ENCODE peak calls at places on chromosome 10, in five cellular contexts. L, E, I, Q and Z are unnamed samples.

GRCh38 chr10:36640626-36641025 is 484.8 kb upstream of the ANKRD30A start:
- DNase-seq in L (no peak), E (no peak), I (peak), Q (no peak), Z (no peak)

GRCh38 chr10:128867819-128868218 is 599.2 kb upstream of the MGMT start:
- DNase-seq in L (no peak), E (no peak), I (no peak), Q (no peak), Z (no peak)

GRCh38 chr10:12194752-12195271 is 879 bp downstream of the NUDT5 start:
- DNase-seq in L (peak), E (peak), I (peak), Q (peak), Z (peak)

GRCh38 chr10:15182541-15183207 is 14.2 kb upstream of the NMT2 start:
- DNase-seq in L (peak), E (no peak), I (peak), Q (no peak), Z (no peak)

GRCh38 chr10:31288961-31289360 is 30.1 kb upstream of the ZEB1 start:
- DNase-seq in L (no peak), E (no peak), I (peak), Q (no peak), Z (no peak)

GRCh38 chr10:34479520-34480179 is 335.4 kb downstream of the PARD3 start:
- DNase-seq in L (peak), E (no peak), I (no peak), Q (no peak), Z (no peak)

GRCh38 chr10:94500063-94500462 is 45.5 kb upstream of the HELLS start:
- DNase-seq in L (peak), E (no peak), I (peak), Q (no peak), Z (peak)

GRCh38 chr10:58360412-58361004 is 24.7 kb upstream of the TFAM start:
- DNase-seq in L (no peak), E (no peak), I (peak), Q (no peak), Z (no peak)

GRCh38 chr10:123375738-123376137 is 221.5 kb downstream of the BUB3 start:
- DNase-seq in L (no peak), E (no peak), I (no peak), Q (no peak), Z (no peak)

GRCh38 chr10:13792011-13792410 is 205.2 kb downstream of the PRPF18 start:
- DNase-seq in L (no peak), E (no peak), I (no peak), Q (peak), Z (no peak)

GRCh38 chr10:13794982-13795381 is 208.2 kb downstream of the PRPF18 start:
- DNase-seq in L (no peak), E (no peak), I (no peak), Q (no peak), Z (no peak)

GRCh38 chr10:13791483-13791882 is 204.7 kb downstream of the PRPF18 start:
- DNase-seq in L (no peak), E (no peak), I (no peak), Q (no peak), Z (no peak)

GRCh38 chr10:13797171-13797570 is 210.4 kb downstream of the PRPF18 start:
- DNase-seq in L (no peak), E (no peak), I (no peak), Q (no peak), Z (no peak)

DNA sequence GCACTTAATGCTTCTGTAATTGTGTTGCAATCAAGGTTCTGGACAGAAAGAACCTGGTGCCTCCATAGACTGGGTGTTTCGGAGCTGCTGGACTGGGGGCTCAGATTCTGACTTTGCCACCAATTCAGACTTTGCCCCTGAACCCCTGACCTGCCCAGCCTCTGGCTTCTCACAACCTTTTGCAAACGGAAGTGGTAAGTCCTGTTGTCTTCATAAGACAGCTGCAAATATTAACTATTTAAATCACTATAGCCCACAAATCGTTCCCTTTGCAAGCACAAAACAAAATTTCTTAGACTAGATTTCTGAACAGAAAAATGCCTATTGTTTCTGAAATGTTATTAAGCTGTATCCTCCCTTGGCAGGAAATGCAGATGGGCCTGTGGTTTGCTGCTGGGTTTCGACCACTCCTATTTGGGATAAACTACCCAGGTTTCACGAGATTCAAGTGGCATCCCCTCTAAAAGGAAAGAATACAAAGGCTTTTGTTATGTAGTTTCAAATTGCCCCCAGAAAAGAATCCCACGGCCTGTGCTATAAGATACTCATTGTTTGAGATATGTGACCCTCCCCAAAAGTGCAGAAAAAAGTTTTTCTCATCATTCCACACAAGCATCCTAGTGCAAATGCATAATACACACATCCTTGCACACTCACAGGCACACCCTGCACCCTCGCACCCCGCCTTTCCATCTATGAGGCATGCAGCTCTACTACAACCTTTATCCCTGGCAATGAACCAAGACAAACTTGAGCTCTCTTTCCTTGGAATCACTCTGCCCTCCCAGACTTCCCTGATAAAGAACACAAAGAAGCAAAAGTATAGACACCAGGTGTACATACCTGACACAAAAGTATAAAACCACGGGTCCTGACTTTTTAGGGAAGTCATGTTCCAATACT is 209.1 kb downstream of the PRPF18 start:
- DNase-seq in L (no peak), E (no peak), I (no peak), Q (no peak), Z (no peak)
- H3K4me3 ChIP-seq in L (no peak), E (no peak), I (no peak), Q (no peak), Z (no peak)

GRCh38 chr10:88687853-88688467 is 18.1 kb upstream of the LIPK start:
- DNase-seq in L (peak), E (no peak), I (peak), Q (no peak), Z (no peak)
- TF ChIP-seq CTCF in L (peak), E (peak), I (peak), Q (peak), Z (peak)

DNA sequence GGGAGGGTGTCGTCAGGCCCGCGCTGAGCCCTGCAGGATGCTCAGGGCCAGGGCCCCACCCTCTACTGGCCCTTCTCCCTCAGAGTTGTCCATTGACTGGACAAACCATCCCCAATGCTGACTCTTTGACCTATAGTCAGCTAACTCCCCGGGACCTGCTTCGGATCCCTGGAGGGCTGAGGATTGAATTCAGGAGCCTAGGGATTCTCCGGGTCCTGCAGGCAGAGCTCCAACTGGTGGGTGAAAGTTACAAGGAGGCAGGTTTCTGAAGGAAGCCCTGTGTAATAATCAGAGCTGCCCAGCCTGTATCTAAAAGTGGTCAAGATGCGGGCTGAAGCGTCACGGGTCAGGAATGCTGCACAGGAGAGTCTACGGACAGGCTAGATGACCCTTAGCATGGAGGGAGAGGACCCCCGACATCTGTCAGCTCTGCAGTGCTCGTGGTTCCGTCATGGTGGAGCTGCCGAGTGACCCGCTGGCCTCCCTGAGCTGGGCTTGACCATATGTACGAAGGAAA is 602 bp upstream of the CALHM2 start:
- DNase-seq in L (no peak), E (no peak), I (peak), Q (no peak), Z (no peak)
- H3K4me3 ChIP-seq in L (no peak), E (peak), I (peak), Q (peak), Z (peak)

GRCh38 chr10:91296471-91296870 is 76.0 kb downstream of the PCGF5 start:
- DNase-seq in L (no peak), E (no peak), I (peak), Q (no peak), Z (no peak)
- TF ChIP-seq CTCF in L (peak), E (no peak), I (no peak), Q (no peak), Z (peak)